ENCODE peak calls at places on chromosomes 2 and 18, in four cellular contexts. One of them, this sample, is unnamed.

GRCh38 chr2:42098571-42099430 is 51.0 kb downstream of the PKDCC start:
- DNase-seq in HepG2: no peak
- DNase-seq in K562: no peak
- DNase-seq in GM12878: no peak
- DNase-seq in this sample: no peak

GRCh38 chr2:236824836-236825235 is 255.2 kb downstream of the ACKR3 start:
- DNase-seq in HepG2: no peak
- DNase-seq in K562: no peak
- DNase-seq in GM12878: no peak
- DNase-seq in this sample: no peak

GRCh38 chr2:230677182-230677946 is 35.3 kb upstream of the CAB39 start:
- DNase-seq in HepG2: no peak
- DNase-seq in GM12878: no peak
- DNase-seq in K562: no peak
- DNase-seq in this sample: no peak

GRCh38 chr2:119106301-119106897 is 52.2 kb downstream of the C1QL2 start:
- DNase-seq in K562: peak
- DNase-seq in HepG2: peak
- DNase-seq in GM12878: no peak
- DNase-seq in this sample: peak

GRCh38 chr2:60641866-60642788 is 88.7 kb upstream of the BCL11A start:
- DNase-seq in K562: peak
- DNase-seq in GM12878: no peak
- DNase-seq in HepG2: peak
- DNase-seq in this sample: peak

GRCh38 chr2:7014201-7014640 is 97.0 kb downstream of the RNF144A start:
- DNase-seq in HepG2: peak
- DNase-seq in K562: peak
- DNase-seq in GM12878: no peak
- DNase-seq in this sample: peak

GRCh38 chr2:7517122-7517487 is 599.9 kb downstream of the RNF144A start:
- DNase-seq in GM12878: no peak
- DNase-seq in K562: no peak
- DNase-seq in HepG2: no peak
- DNase-seq in this sample: no peak

GRCh38 chr18:65018184-65018583 is 732.6 kb upstream of the CDH7 start:
- DNase-seq in HepG2: no peak
- DNase-seq in K562: no peak
- DNase-seq in GM12878: no peak
- DNase-seq in this sample: no peak

GRCh38 chr2:239042551-239043320 is 194.9 kb downstream of the TWIST2 start:
- DNase-seq in GM12878: no peak
- DNase-seq in HepG2: no peak
- DNase-seq in K562: no peak
- DNase-seq in this sample: no peak

GRCh38 chr18:27713037-27713726 is 463.7 kb downstream of the CDH2 start:
- DNase-seq in GM12878: no peak
- DNase-seq in HepG2: no peak
- DNase-seq in K562: no peak
- DNase-seq in this sample: no peak
- TF ChIP-seq CREM in GM12878: no peak
- TF ChIP-seq CREM in HepG2: no peak
- TF ChIP-seq CREM in K562: no peak
- TF ChIP-seq CREM in this sample: no peak

DNA sequence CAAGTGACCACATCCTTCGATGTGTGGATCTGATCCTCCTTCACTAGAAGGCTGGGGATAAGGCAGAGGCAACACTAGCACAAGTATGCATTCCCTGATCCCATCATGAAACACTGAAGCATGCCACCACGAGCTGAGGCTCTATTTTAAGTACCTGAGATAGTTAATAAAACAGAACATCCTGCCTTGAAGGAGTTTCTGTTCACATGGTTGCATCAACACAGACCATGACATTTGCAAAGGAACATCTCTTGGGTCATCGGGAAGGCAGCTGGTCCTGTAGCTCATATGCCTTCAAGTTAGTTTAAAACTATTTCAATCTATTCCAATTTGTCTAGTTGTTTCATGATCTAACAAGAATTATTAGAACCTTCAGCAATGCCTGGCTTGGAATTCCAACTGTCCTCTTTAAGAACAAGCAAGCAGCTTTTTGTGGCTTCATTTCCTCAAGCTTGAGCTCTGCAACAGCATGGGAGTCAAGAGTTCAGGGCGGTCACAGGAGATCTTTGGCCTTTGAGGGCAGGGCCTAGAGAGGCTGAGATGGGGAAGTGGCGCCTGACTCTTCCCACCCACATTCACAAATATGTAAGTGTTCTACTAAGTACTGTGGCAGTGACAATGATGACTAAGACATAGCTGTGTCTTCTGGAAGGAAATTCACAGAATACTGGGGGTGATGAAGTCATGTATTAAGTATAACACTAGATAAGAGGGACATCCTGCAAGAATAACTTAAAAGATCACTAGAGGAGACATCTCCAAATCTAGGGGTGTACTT is 15.2 kb downstream of the RND3 start:
- DNase-seq in K562: no peak
- DNase-seq in GM12878: no peak
- DNase-seq in HepG2: no peak
- DNase-seq in this sample: no peak
- TF ChIP-seq CTCF in K562: no peak
- TF ChIP-seq CTCF in GM12878: no peak
- TF ChIP-seq CTCF in HepG2: no peak
- TF ChIP-seq CTCF in this sample: no peak

GRCh38 chr18:7117390-7118355 is at the start of gene LAMA1:
- DNase-seq in HepG2: no peak
- DNase-seq in K562: no peak
- DNase-seq in GM12878: no peak
- DNase-seq in this sample: peak
- TF ChIP-seq CREM in HepG2: no peak
- TF ChIP-seq CREM in K562: no peak
- TF ChIP-seq CREM in GM12878: no peak
- TF ChIP-seq CREM in this sample: no peak

DNA sequence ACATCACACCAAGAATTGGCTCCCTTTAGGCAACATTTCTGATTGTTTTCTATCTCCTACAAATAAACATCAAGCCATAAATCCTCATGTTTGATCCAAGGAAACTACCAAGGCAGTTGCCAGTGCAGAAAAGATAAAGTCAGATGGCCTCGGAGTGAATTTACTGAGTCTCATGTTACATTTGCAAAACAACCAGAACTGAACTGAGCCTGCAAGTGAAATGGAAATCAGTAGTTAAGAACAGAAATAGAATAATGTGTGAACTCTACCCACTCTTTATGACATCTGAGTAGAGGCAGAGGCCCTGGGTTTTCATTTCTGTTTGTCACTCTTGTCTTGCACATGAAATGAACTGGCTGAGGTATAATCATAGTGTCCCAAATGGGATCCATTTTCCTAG is 20.5 kb upstream of the DAPL1 start:
- DNase-seq in GM12878: no peak
- DNase-seq in HepG2: no peak
- DNase-seq in K562: no peak
- DNase-seq in this sample: no peak
- TF ChIP-seq CTCF in GM12878: no peak
- TF ChIP-seq CTCF in HepG2: no peak
- TF ChIP-seq CTCF in K562: no peak
- TF ChIP-seq CTCF in this sample: no peak

GRCh38 chr2:96899084-96899735 is 29.3 kb upstream of the SEMA4C start:
- DNase-seq in K562: no peak
- DNase-seq in GM12878: no peak
- DNase-seq in HepG2: no peak
- DNase-seq in this sample: no peak
- TF ChIP-seq CREM in K562: no peak
- TF ChIP-seq CREM in GM12878: no peak
- TF ChIP-seq CREM in HepG2: no peak
- TF ChIP-seq CREM in this sample: no peak

DNA sequence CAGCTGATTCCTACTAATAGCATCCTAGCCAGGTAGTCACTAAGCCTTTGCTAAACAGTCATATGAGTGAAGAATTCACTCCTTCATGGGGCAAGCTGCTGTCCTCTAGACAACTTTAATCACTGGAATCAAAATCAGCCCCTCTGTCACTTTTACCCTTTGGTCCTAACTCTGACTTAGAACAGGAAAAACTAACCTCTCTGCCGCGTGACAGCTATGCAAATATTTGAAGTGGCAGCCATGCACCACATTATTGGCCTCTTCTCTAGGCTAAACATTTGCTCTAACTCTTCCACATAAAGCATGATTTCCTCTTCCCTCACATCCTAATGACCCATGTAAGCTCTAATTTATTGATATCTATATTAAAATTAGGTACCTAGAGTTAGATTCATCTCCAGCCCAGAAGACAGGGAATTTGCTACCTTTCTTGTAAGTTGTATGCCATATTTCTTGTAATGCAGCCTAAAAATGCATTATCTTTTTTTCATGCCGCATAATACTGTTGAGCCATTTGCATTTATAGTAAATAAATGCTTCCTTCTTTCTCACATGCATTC is 12.8 kb upstream of the ONECUT2 start:
- DNase-seq in K562: no peak
- DNase-seq in GM12878: no peak
- DNase-seq in HepG2: peak
- DNase-seq in this sample: no peak
- TF ChIP-seq CTCF in K562: no peak
- TF ChIP-seq CTCF in GM12878: no peak
- TF ChIP-seq CTCF in HepG2: no peak
- TF ChIP-seq CTCF in this sample: no peak

GRCh38 chr2:136077138-136077537 is 40.8 kb downstream of the CXCR4 start:
- DNase-seq in HepG2: no peak
- DNase-seq in GM12878: no peak
- DNase-seq in K562: no peak
- DNase-seq in this sample: no peak

GRCh38 chr2:136081582-136082210 is 36.3 kb downstream of the CXCR4 start:
- DNase-seq in K562: no peak
- DNase-seq in HepG2: no peak
- DNase-seq in GM12878: no peak
- DNase-seq in this sample: no peak

GRCh38 chr2:136085810-136086209 is 32.1 kb downstream of the CXCR4 start:
- DNase-seq in K562: no peak
- DNase-seq in HepG2: no peak
- DNase-seq in GM12878: no peak
- DNase-seq in this sample: no peak

GRCh38 chr2:136075466-136075865 is 42.5 kb downstream of the CXCR4 start:
- DNase-seq in HepG2: no peak
- DNase-seq in K562: no peak
- DNase-seq in GM12878: no peak
- DNase-seq in this sample: no peak

DNA sequence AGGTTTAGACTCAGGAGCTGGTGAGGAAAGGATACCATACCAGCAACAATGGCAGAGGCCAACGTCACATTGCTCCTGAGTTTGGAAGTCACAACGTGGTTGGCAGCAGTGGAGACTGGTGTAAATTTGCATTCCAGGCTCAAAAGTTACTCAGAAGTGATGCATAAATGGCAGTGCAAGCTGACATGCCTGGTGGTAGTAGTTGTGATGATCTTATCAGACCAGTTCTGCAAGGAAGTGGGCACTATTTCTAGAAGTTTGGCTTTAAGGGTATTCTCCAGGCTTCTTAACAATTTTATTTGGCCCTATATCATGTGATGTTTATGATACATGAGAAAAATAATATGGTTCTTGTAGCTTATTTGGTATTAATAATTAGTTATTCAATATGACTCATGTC is 37.8 kb downstream of the CXCR4 start:
- DNase-seq in K562: no peak
- DNase-seq in GM12878: no peak
- DNase-seq in HepG2: no peak
- DNase-seq in this sample: no peak
- TF ChIP-seq CREM in K562: no peak
- TF ChIP-seq CREM in GM12878: no peak
- TF ChIP-seq CREM in HepG2: no peak
- TF ChIP-seq CREM in this sample: no peak

GRCh38 chr2:234476766-234477165 is 20.1 kb downstream of the ARL4C start:
- DNase-seq in K562: peak
- DNase-seq in GM12878: no peak
- DNase-seq in HepG2: no peak
- DNase-seq in this sample: no peak
- TF ChIP-seq CTCF in K562: peak
- TF ChIP-seq CTCF in GM12878: no peak
- TF ChIP-seq CTCF in HepG2: peak
- TF ChIP-seq CTCF in this sample: no peak

DNA sequence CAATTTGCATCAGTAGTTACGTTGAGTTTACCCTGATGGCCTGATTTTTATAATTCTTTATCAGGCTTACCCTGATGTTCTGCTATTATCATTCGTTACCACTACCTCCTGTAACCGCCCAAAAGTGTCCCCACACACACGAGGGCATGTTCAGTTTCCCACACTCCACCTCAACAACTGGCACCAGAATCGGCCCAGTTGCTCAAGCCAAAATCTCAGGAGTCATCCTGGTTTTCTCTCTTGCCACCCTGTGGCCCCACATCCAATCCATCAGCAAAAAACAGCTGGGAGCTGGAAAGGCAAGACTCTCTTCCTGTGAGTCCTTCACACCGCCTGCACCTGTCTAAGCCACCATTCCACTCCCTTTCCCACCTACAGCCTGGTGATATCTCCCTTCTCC is 102.9 kb upstream of the RAB6C start:
- DNase-seq in GM12878: no peak
- DNase-seq in K562: no peak
- DNase-seq in HepG2: no peak
- DNase-seq in this sample: no peak
- TF ChIP-seq CREM in GM12878: no peak
- TF ChIP-seq CREM in K562: no peak
- TF ChIP-seq CREM in HepG2: no peak
- TF ChIP-seq CREM in this sample: no peak

This sample was measured in WTC11.